ENCODE peak calls at places on chromosomes 2 and 18, in five cellular contexts. Q is GM12878, P is K562, H is H1, T is HepG2. B is an unnamed sample.
A peak's percentile ranks its signal among the peaks of the same experiment; 100 is the strongest.

GRCh38 chr2:25494626-25495025 is 152.9 kb upstream of the DNMT3A start:
- DNase-seq in Q (no peak), P (no peak), H (peak; percentile 2), T (no peak), B (no peak)

GRCh38 chr2:238167344-238167715 is 8.6 kb downstream of the ERFE start:
- DNase-seq in Q (no peak), P (no peak), H (no peak), T (no peak), B (no peak)

GRCh38 chr2:204050681-204051080 is 114.1 kb downstream of the ICOS start:
- DNase-seq in Q (no peak), P (no peak), H (no peak), T (no peak), B (no peak)

GRCh38 chr18:46301081-46301480 is 196.9 kb downstream of the HAUS1 start:
- DNase-seq in Q (no peak), P (no peak), H (no peak), T (no peak), B (no peak)

GRCh38 chr2:231713738-231714638 is 5.7 kb downstream of the PTMA start:
- DNase-seq in Q (peak; percentile 56), P (peak; percentile 46), H (peak; percentile 76), T (peak; percentile 90), B (peak; percentile 92)

GRCh38 chr2:215702116-215702905 is 266.4 kb upstream of the FN1 start:
- DNase-seq in Q (no peak), P (no peak), H (no peak), T (peak; percentile 80), B (no peak)

GRCh38 chr2:3706892-3707291 is 3.5 kb downstream of the DCDC2C start:
- DNase-seq in Q (no peak), P (no peak), H (no peak), T (no peak), B (no peak)

GRCh38 chr18:74596959-74597661 is 560 bp upstream of the ZNF407 start:
- DNase-seq in Q (no peak), P (peak; percentile 51), H (no peak), T (peak; percentile 5), B (no peak)

GRCh38 chr18:78722959-78723706 is 256.5 kb upstream of the SALL3 start:
- DNase-seq in Q (no peak), P (no peak), H (no peak), T (no peak), B (no peak)

GRCh38 chr2:144950874-144951560 is 431.1 kb upstream of the ZEB2 start:
- DNase-seq in Q (no peak), P (no peak), H (no peak), T (no peak), B (peak; percentile 22)

GRCh38 chr2:131008967-131009366 is 84.3 kb downstream of the FAM168B start:
- DNase-seq in Q (no peak), P (no peak), H (no peak), T (no peak), B (no peak)

GRCh38 chr2:98908909-98909308 is 27.1 kb downstream of the CRACDL start:
- DNase-seq in Q (no peak), P (no peak), H (no peak), T (no peak), B (no peak)

GRCh38 chr18:10401930-10402329 is 52.5 kb upstream of the APCDD1 start:
- DNase-seq in Q (no peak), P (no peak), H (no peak), T (no peak), B (no peak)

GRCh38 chr2:200862532-200863000 is 1.9 kb downstream of the CLK1 start:
- DNase-seq in Q (peak; percentile 40), P (no peak), H (no peak), T (peak; percentile 74), B (no peak)

GRCh38 chr2:74373985-74374384 is 6.1 kb downstream of the DCTN1 start:
- DNase-seq in Q (no peak), P (no peak), H (no peak), T (no peak), B (no peak)

GRCh38 chr18:42544901-42545300 is 570.6 kb downstream of the RIT2 start:
- DNase-seq in Q (no peak), P (no peak), H (no peak), T (no peak), B (no peak)

GRCh38 chr2:224655006-224655537 is 61.1 kb downstream of the CCDC195 start:
- DNase-seq in Q (no peak), P (no peak), H (no peak), T (no peak), B (no peak)

GRCh38 chr2:153479527-153479926 is 965 bp upstream of the RPRM start:
- DNase-seq in Q (no peak), P (no peak), H (no peak), T (no peak), B (no peak)

GRCh38 chr18:46412831-46413371 is 244.1 kb downstream of the LOXHD1 start:
- DNase-seq in Q (no peak), P (no peak), H (no peak), T (no peak), B (no peak)

GRCh38 chr2:127685410-127686110 is 10.2 kb upstream of the LIMS2 start:
- DNase-seq in Q (no peak), P (peak; percentile 3), H (no peak), T (no peak), B (no peak)

GRCh38 chr18:5824370-5824984 is 70.8 kb downstream of the TMEM200C start:
- DNase-seq in Q (no peak), P (no peak), H (no peak), T (no peak), B (no peak)

GRCh38 chr2:127701193-127701650 is at the start of gene SFT2D3:
- DNase-seq in Q (peak; percentile 75), P (peak; percentile 80), H (peak; percentile 91), T (peak; percentile 91), B (peak; percentile 82)

GRCh38 chr2:133633851-133634250 is 65.6 kb upstream of the NCKAP5 start:
- DNase-seq in Q (no peak), P (no peak), H (no peak), T (no peak), B (no peak)
- H2AFZ ChIP-seq in Q (no peak overlapping the region), P (no peak overlapping the region), H (no peak overlapping the region), T (no peak overlapping the region), B (no peak overlapping the region)

GRCh38 chr2:196170681-196171247 is 614 bp downstream of the STK17B start:
- DNase-seq in Q (no peak), P (no peak), H (no peak), T (peak; percentile 9), B (no peak)
- TF ChIP-seq ATF3 in Q (no peak), P (no peak), H (no peak), T (no peak), B (no peak)

GRCh38 chr2:142907653-142908052 is 30.2 kb downstream of the KYNU start:
- DNase-seq in Q (no peak), P (no peak), H (no peak), T (no peak), B (no peak)
- H3K27ac ChIP-seq in Q (no peak overlapping the region), P (no peak overlapping the region), H (no peak overlapping the region), T (no peak overlapping the region), B (no peak overlapping the region)

GRCh38 chr2:27264753-27265535 is 2.1 kb upstream of the SLC30A3 start:
- DNase-seq in Q (no peak), P (no peak), H (no peak), T (peak; percentile 73), B (peak; percentile 54)
- H2AFZ ChIP-seq in Q (peak overlapping the region; percentile 79), P (no peak overlapping the region), H (peak overlapping the region; percentile 52), T (no peak overlapping the region), B (peak overlapping the region; percentile 77)

DNA sequence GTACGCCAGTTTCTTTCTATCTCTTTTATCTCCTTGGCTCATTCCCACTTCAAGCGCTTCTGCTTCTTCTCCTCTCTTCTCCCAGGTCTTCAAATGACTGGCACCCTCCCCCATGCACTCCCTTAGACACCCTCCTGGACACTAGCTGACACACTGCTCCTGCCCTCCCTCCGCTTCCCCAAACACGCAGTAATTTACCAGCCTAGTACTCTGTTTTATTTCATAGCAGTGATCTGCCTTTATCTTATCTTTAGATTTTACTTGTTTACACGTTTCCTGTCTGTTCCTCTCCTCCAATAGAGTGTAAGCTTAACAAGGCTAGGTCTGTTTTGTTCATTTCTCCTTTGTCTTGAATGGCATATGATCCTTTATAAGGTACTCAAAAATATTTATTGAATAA is 93.9 kb downstream of the SCN3A start:
- DNase-seq in Q (no peak), P (no peak), H (no peak), T (peak; percentile 29), B (no peak)
- TF ChIP-seq ATF3 in Q (no peak), P (no peak), H (no peak), T (no peak), B (no peak)